ENCODE peak calls at places on chromosomes 4 and X, in four cellular contexts. O is HepG2, K is K562, W is WTC11. F is an unnamed sample.

GRCh38 chr4:123300222-123300621 is 96.4 kb upstream of the SPRY1 start:
- DNase-seq in W (no peak), O (no peak), K (no peak), F (no peak)

GRCh38 chrX:107970073-107970472 is 12.1 kb downstream of the TEX13B start:
- DNase-seq in W (no peak), K (no peak), O (no peak), F (no peak)

GRCh38 chr4:139963708-139964107 is 190.3 kb downstream of the MAML3 start:
- DNase-seq in O (no peak), K (no peak), W (no peak), F (no peak)

GRCh38 chrX:134074151-134074550 is 88.8 kb upstream of the GPC3 start:
- DNase-seq in K (no peak), W (no peak), O (peak; percentile 2), F (no peak)

GRCh38 chrX:57137481-57137880 is 284 bp upstream of the SPIN2A start:
- DNase-seq in K (no peak), W (no peak), O (no peak), F (no peak)

GRCh38 chr4:13561673-13562072 is 17.4 kb upstream of the NKX3-2 start:
- DNase-seq in O (peak; percentile 10), K (no peak), W (no peak), F (no peak)

GRCh38 chr4:16908377-16909021 is 10.1 kb upstream of the LDB2 start:
- DNase-seq in K (no peak), W (no peak), O (no peak), F (no peak)

GRCh38 chr4:2931765-2932560 is 31.2 kb downstream of the NOP14 start:
- DNase-seq in W (peak; percentile 64), K (no peak), O (no peak), F (no peak)

GRCh38 chr4:40564815-40565505 is 64.7 kb downstream of the RBM47 start:
- DNase-seq in O (no peak), K (no peak), W (no peak), F (no peak)

GRCh38 chrX:22686138-22686541 is 313.6 kb upstream of the DDX53 start:
- DNase-seq in K (no peak), O (no peak), W (peak; percentile 9), F (no peak)

GRCh38 chr4:47686294-47686872 is 151.5 kb downstream of the CORIN start:
- DNase-seq in K (peak; percentile 58), W (peak; percentile 73), O (peak; percentile 35), F (peak; percentile 6)

GRCh38 chrX:40806511-40807220 is 71.3 kb upstream of the MED14 start:
- DNase-seq in K (peak; percentile 27), W (no peak), O (no peak), F (no peak)

GRCh38 chrX:8864151-8864550 is 63.0 kb upstream of the FAM9A start:
- DNase-seq in K (no peak), O (no peak), W (no peak), F (no peak)

GRCh38 chrX:37487271-37487670 is 84.2 kb upstream of the LANCL3 start:
- DNase-seq in O (no peak), W (no peak), K (no peak), F (no peak)

GRCh38 chrX:37488323-37488722 is 83.1 kb upstream of the LANCL3 start:
- DNase-seq in O (no peak), K (no peak), W (no peak), F (no peak)

GRCh38 chrX:37491686-37492085 is 79.8 kb upstream of the LANCL3 start:
- DNase-seq in K (no peak), O (no peak), W (no peak), F (no peak)
- TF ChIP-seq NR3C1 in K (no peak), O (no peak), W (no peak), F (no peak)

DNA sequence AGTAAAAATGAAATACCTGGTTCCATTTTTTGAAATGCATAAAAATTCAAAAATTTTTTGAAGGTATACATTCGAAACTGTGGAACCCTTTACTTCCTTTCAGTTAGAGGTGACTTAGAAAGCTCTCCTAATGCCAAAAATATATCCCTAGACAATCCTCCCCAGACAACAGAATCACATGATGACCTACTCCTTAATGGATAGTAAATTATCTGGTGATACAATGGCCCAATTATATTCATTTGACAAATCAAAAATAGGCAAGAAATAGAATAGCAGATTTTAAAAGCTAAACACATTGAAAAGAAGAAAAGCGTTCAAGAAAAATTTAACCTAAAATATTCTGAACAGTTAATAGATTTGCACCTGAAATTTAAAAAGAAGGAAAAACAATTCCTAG is 3.5 kb upstream of the UGT2A2 start:
- DNase-seq in O (no peak), K (no peak), W (no peak), F (no peak)
- TF ChIP-seq NR3C1 in O (no peak), K (no peak), W (no peak), F (no peak)

DNA sequence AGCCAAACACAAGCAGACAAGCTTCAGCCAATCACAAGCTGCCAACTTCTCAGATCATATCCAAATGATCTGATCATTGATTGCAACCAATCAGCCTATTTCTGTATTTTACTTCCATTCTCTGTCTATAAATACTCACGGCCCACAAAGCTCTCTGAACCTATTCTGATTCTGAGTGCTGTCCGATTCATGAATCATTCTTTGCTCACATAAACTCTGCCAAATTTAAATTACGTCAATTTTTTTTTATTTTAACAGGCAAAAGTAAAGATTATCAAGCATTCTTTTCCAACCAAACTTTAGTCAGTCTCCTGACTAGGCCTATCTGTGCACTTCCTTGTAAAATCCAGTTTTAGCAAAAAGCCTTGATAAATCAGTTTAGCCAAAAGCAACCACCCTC is 1.8 kb upstream of the TCEANC start:
- DNase-seq in O (no peak), W (no peak), K (no peak), F (no peak)
- TF ChIP-seq NR3C1 in O (no peak), W (no peak), K (no peak), F (no peak)

GRCh38 chrX:150643958-150644357 is 49.2 kb upstream of the MTMR1 start:
- DNase-seq in O (no peak), K (no peak), W (no peak), F (no peak)

GRCh38 chrX:150647331-150647730 is 45.9 kb upstream of the MTMR1 start:
- DNase-seq in W (no peak), K (no peak), O (no peak), F (no peak)

GRCh38 chrX:150648296-150648940 is 44.8 kb upstream of the MTMR1 start:
- DNase-seq in K (no peak), O (no peak), W (no peak), F (no peak)

DNA sequence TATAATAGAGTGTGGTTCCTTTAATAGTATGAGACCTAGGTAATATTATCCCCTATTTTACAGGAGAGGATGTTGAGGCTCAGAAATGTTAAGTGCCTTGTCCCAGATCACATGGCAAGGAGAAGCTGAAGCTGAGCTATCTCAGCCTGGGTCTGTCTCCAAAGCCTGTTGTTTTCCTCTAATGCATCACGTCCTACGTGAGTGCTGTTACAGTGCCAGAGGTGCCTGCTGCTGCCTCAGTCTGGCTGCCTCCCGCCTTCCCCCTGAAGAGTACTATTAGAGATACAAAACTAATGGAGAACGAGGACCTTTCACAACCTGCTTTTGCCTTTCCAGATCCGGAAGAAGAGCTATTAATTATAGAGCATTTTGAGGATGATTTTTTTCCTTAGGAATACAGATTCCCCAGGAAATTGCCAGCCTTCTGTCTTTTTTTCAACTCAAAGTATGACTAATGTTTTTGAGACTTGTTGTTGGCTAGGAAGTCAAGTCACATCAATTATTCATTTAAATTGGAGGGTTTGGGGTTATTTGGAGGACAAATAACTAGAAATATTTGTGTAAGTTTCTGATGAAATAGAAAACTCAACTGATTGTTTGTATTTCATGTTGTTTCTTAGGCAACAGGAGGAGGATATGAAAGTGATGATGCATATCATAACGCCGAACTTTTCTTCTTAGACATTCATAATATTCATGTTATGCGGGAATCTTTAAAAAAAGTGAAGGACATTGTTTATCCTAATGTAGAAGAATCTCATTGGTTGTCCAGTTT is 43.9 kb upstream of the MTMR1 start:
- DNase-seq in O (no peak), K (no peak), W (no peak), F (no peak)
- TF ChIP-seq NR3C1 in O (no peak), K (no peak), W (no peak), F (no peak)

DNA sequence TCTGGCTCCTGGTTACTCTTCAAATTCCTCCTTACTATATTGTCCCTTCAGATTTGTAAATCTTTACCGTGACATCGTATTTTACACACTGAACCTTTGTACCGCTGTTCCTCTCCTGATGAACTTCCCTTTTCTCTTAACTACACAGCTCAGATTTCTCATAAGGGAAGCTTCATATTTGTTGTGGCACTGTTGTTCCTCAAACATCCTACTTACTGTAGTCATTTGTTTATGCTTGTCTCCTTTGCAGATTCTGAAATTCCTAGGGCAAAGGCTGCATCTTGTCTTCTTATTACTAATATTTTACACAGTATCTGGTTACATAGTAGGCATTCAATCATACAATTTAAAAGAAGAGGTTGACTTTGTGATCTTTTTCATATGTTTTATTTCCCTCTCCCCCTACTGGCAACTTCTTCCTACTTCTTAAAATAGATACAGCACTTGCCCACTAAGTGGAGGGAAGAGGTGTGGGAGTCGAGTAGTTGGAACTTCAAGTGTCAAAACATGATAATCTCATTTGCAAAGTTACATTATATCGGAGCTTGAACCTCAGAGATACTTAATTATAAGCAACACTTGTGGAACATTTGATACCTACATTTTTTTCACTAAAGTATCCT is 50.0 kb downstream of the TET2 start:
- DNase-seq in K (no peak), W (no peak), O (no peak), F (peak; percentile 1)
- TF ChIP-seq NR3C1 in K (no peak), W (no peak), O (no peak), F (no peak)

DNA sequence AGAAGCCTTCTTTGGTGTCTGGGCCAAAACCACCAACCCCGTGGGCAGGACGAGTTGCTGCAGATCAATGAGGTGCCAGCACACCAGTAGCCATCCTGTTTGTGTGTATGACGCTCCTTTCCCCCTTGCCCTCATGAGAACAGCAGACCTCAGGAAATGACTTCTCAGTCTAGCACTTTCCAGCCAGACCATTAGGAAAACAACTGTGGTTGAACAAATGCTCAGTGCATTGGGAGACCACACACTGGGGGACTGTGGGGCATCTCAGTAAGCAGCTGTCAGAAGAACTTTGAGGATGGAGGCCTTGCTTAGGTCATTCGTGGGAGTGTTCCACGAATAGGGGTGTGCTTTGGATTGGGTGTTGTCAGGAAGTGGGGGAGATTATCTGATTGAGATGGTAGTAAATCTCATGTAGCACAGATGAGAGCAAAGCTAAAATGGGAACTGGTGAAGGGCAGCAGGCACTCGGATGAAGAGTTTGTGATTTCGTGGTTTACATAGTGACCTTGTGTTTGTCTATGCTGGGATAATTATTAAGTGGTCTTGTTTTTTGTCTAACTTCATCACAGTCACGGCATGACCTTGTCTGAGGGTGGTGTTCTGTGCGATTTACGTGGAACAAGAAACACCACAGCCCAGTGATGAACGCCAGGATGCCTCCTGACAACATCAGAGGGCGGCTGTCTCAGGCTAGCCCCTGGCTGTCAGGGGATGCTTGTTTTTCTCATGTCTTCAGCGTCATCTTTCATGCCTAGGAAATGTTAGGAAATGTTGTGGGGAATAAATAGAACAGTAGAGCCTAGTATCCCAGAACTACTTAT is 70.1 kb downstream of the USP46 start:
- DNase-seq in K (no peak), O (no peak), W (no peak), F (no peak)
- TF ChIP-seq NR3C1 in K (no peak), O (no peak), W (no peak), F (no peak)

DNA sequence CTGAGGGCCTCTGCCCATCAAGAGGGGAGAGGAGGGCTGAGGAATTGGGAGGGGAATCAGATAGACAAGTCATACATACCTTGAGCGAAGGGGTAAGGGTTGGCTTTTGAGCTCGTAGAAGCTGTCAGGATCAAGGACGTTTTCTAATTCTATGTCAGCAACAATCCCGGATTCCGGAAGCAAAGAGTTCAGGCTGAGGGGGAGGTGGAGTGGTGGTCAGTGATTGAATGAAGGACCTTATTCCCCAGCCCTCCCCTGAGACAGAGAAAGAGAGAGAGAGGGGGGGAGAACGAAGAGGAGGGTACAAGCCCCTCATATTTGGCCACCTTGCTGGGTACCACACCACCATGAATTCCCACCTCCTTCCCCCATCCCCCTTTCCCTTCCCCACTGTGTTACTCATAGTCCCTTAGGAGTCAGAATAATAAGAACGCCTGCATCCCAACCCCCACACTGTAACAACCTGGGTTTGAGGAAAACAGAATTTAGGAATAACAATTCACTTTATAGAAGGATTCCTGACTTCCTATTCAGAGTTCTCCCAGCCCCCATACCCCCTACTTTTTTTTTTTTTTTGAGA is 2.7 kb downstream of the TFE3 start:
- DNase-seq in K (no peak), O (no peak), W (no peak), F (peak; percentile 6)
- TF ChIP-seq NR3C1 in K (no peak), O (no peak), W (no peak), F (no peak)